ENCODE peak calls at places on chromosomes 3 and 15, in seven cellular contexts. U is HTR-8/SVneo; J is DMS 273 treated with DMSO at 0.1 percent for 48 hours; V is bronchial epithelial cell; Q is SW480; D is stimulated activated naive CD4-positive, alpha-beta T cell treated with Interleukin-2 at 50 U/mL for 16 hours; N is activated naive CD8-positive, alpha-beta T cell treated with anti-CD3 and anti-CD28 coated beads, Interleukin-2, amount 50 U/mL, for 24 hours. F is an unnamed sample.

GRCh38 chr3:95172549-95172948 is 1109.7 kb downstream of the NSUN3 start:
- DNase-seq in J (no peak), D (no peak), N (no peak), V (no peak), U (no peak), Q (peak), F (no peak)

GRCh38 chr15:90016721-90017120 is 15.6 kb downstream of the ZNF710 start:
- DNase-seq in U (no peak), N (no peak), J (no peak), D (no peak), V (no peak), Q (peak), F (no peak)

GRCh38 chr3:80285370-80285769 is 517.6 kb upstream of the ROBO1 start:
- DNase-seq in D (no peak), V (no peak), N (no peak), U (peak), J (no peak), Q (no peak), F (no peak)

GRCh38 chr3:194384156-194384555 is 14.6 kb upstream of the LRRC15 start:
- DNase-seq in V (no peak), D (no peak), Q (no peak), J (no peak), N (no peak), U (no peak), F (no peak)

GRCh38 chr3:179882322-179882721 is 154.4 kb downstream of the PEX5L start:
- DNase-seq in J (no peak), U (no peak), V (no peak), N (no peak), Q (no peak), D (no peak), F (no peak)

GRCh38 chr15:68774521-68775293 is 46.0 kb downstream of the ANP32A start:
- DNase-seq in J (no peak), D (no peak), N (no peak), V (no peak), U (no peak), Q (no peak), F (no peak)

GRCh38 chr15:88652456-88653199 is 13.8 kb downstream of the ISG20 start:
- DNase-seq in N (no peak), V (no peak), D (no peak), Q (no peak), J (no peak), U (no peak), F (no peak)

GRCh38 chr3:9347086-9347485 is 15.8 kb upstream of the THUMPD3 start:
- DNase-seq in D (no peak), U (no peak), V (no peak), J (no peak), N (no peak), Q (no peak), F (no peak)

GRCh38 chr3:149660462-149660861 is 2.6 kb upstream of the WWTR1 start:
- DNase-seq in V (no peak), J (no peak), Q (no peak), D (no peak), U (no peak), N (no peak), F (no peak)

GRCh38 chr15:83695246-83695645 is 41.3 kb downstream of the ADAMTSL3 start:
- DNase-seq in Q (no peak), N (no peak), D (no peak), U (peak), J (no peak), V (peak), F (no peak)

GRCh38 chr3:52026016-52026415 is 30.3 kb upstream of the RPL29 start:
- DNase-seq in N (no peak), J (peak), Q (no peak), V (no peak), U (no peak), D (no peak), F (no peak)

GRCh38 chr3:189530822-189531221 is 100.4 kb upstream of the TP63 start:
- DNase-seq in J (no peak), Q (peak), U (no peak), V (no peak), D (no peak), N (peak), F (no peak)

GRCh38 chr3:159787191-159787590 is 201.4 kb upstream of the IL12A start:
- DNase-seq in Q (peak), V (peak), D (no peak), J (peak), N (no peak), U (no peak), F (peak)

GRCh38 chr3:170614214-170614966 is 28.5 kb upstream of the SLC7A14 start:
- DNase-seq in J (no peak), V (peak), D (no peak), Q (peak), N (no peak), U (peak), F (no peak)

GRCh38 chr3:142705256-142705655 is 18.6 kb upstream of the TRPC1 start:
- DNase-seq in N (no peak), Q (no peak), D (no peak), J (no peak), V (no peak), U (no peak), F (no peak)

GRCh38 chr3:27279153-27279552 is 90.0 kb downstream of the NEK10 start:
- DNase-seq in J (no peak), Q (no peak), V (peak), N (no peak), D (no peak), U (peak), F (no peak)

GRCh38 chr3:62602987-62603386 is 229.6 kb upstream of the FEZF2 start:
- DNase-seq in Q (no peak), N (no peak), J (no peak), U (no peak), D (no peak), V (no peak), F (no peak)

GRCh38 chr3:172606021-172606420 is 82.8 kb upstream of the TNFSF10 start:
- DNase-seq in N (no peak), U (no peak), V (peak), D (no peak), Q (no peak), J (no peak), F (no peak)

GRCh38 chr3:181699171-181699903 is 12.4 kb upstream of the SOX2 start:
- DNase-seq in J (no peak), N (no peak), D (no peak), Q (no peak), V (no peak), U (no peak), F (no peak)

GRCh38 chr15:65466901-65467300 is 44.2 kb upstream of the IGDCC4 start:
- DNase-seq in N (no peak), D (no peak), U (no peak), J (no peak), Q (no peak), V (no peak), F (no peak)

GRCh38 chr3:71125729-71126128 is 457.8 kb downstream of the FOXP1 start:
- DNase-seq in U (no peak), J (no peak), V (no peak), Q (no peak), D (no peak), N (no peak), F (no peak)

GRCh38 chr3:49721165-49721860 is 1.8 kb upstream of the AMIGO3 start:
- DNase-seq in D (no peak), Q (no peak), J (no peak), N (no peak), V (no peak), U (no peak), F (no peak)

GRCh38 chr3:157373783-157374182 is 62.9 kb upstream of the PTX3 start:
- DNase-seq in V (no peak), Q (no peak), U (no peak), D (no peak), J (no peak), N (no peak), F (no peak)

GRCh38 chr3:39291903-39292329 is 12.1 kb upstream of the CX3CR1 start:
- DNase-seq in U (peak), J (no peak), N (peak), Q (peak), V (peak), D (peak), F (peak)